ENCODE peak calls at places on chromosomes 3 and 15, in four cellular contexts. R is epithelial cell of proximal tubule; N is Peyer's patch; Y is CD8-positive, alpha-beta T cell. G is an unnamed sample.

GRCh38 chr3:27626596-27627118 is 95.5 kb downstream of the EOMES start:
- DNase-seq in R (no peak), N (no peak), Y (no peak), G (no peak)

GRCh38 chr15:52797625-52798501 is 7.7 kb upstream of the ONECUT1 start:
- DNase-seq in N (no peak), Y (no peak), R (no peak), G (no peak)

GRCh38 chr3:136336329-136337100 is 86.4 kb downstream of the PCCB start:
- DNase-seq in Y (no peak), R (no peak), N (no peak), G (no peak)

GRCh38 chr3:19155375-19155774 is 7.1 kb downstream of the KCNH8 start:
- DNase-seq in N (no peak), R (no peak), Y (no peak), G (no peak)

GRCh38 chr3:185824051-185824466 is 783 bp downstream of the IGF2BP2 start:
- DNase-seq in Y (no peak), R (no peak), N (no peak), G (no peak)

GRCh38 chr15:69522361-69522760 is 69.7 kb downstream of the RPLP1 start:
- DNase-seq in Y (no peak), R (no peak), N (no peak), G (no peak)

GRCh38 chr15:90044916-90045371 is 43.8 kb downstream of the ZNF710 start:
- DNase-seq in N (no peak), Y (no peak), R (peak), G (no peak)

GRCh38 chr3:45765956-45766355 is 30.4 kb downstream of the SLC6A20 start:
- DNase-seq in R (no peak), Y (peak), N (no peak), G (no peak)

GRCh38 chr3:63779227-63779626 is 39.9 kb upstream of the C3orf49 start:
- DNase-seq in N (no peak), R (no peak), Y (no peak), G (no peak)

GRCh38 chr3:195255571-195256501 is 15.1 kb downstream of the XXYLT1 start:
- DNase-seq in Y (no peak), R (no peak), N (no peak), G (no peak)

DNA sequence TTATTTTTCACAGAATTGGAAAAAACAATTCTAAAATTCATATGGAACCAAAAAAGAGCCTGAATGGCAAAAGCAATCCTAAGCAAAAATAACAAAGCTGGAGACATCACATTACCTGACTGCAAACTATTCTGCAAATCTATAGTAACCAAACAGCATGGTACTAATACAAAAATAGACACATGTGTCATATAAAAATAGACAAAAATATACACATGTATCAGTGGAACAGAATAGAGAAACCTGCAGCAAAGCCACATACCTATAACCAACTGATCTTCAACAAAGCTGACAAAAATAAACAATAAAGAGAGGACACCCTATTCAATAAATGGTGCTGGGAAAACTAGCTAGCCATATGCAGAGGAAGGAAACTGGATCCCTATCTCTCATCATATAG is 259.6 kb downstream of the IGSF11 start:
- DNase-seq in N (no peak), R (no peak), Y (no peak), G (no peak)
- H3K4me3 ChIP-seq in N (no peak), R (no peak), Y (no peak), G (no peak)

DNA sequence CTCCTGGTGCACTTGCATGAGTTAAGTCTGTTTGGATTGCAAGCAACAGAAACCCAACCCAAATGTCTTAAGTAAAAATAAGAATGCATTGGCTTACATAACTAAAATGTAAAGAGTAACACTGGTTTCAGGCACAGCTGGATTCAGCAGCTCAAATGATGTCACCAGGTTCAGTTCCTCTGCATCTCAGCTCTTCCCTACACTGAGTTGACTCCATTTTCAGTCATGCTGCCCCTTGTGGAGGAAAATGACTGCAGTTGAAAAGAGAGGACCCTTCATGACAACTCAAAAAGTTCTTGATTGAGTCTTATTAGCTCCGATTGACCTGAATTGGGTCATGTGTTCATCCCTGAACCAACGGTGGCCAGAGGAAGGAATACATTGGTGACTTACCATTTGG is 138.5 kb upstream of the ABI3BP start:
- DNase-seq in R (no peak), Y (no peak), N (no peak), G (peak)
- TF ChIP-seq CTCF in R (peak), Y (no peak), N (no peak), G (no peak)

DNA sequence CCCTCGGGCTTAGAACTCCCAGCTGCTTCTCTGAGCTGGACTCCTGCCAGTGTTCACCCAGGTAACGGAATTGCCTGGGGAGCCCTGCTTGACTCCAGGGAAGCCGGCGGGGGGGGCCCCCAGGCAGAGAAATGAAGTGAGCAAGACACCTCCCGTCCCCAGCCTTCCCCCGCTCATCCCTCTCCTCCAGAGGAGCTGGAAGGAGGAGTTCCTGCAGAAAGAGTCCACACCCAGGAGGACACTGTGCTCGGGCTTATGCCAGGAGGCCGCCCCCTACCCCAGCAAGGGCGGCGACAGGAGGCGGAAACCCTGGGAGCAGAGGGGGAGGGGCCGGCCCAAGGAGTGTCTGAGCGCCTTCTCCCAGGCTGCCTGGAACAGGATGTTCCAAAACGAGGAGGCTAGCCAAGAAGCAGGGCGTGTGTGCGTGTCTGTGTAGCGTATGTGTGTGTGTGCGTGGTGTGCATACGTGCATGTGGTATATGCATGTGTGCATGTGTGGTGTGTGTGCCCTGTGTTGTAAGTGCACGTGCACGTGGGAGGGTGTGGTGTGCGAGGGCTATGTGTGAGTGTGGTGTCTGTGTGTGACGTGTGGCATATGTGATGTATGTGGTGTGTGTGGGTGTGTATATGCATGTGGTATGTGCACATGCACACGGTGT is 511.3 kb downstream of the SHQ1 start:
- DNase-seq in N (no peak), Y (no peak), R (no peak), G (no peak)
- H3K4me3 ChIP-seq in N (no peak), Y (no peak), R (peak), G (no peak)

GRCh38 chr3:37228734-37229133 is 54.4 kb upstream of the LRRFIP2 start:
- DNase-seq in N (no peak), Y (no peak), R (no peak), G (no peak)
- TF ChIP-seq CTCF in N (no peak), Y (no peak), R (no peak), G (no peak)

DNA sequence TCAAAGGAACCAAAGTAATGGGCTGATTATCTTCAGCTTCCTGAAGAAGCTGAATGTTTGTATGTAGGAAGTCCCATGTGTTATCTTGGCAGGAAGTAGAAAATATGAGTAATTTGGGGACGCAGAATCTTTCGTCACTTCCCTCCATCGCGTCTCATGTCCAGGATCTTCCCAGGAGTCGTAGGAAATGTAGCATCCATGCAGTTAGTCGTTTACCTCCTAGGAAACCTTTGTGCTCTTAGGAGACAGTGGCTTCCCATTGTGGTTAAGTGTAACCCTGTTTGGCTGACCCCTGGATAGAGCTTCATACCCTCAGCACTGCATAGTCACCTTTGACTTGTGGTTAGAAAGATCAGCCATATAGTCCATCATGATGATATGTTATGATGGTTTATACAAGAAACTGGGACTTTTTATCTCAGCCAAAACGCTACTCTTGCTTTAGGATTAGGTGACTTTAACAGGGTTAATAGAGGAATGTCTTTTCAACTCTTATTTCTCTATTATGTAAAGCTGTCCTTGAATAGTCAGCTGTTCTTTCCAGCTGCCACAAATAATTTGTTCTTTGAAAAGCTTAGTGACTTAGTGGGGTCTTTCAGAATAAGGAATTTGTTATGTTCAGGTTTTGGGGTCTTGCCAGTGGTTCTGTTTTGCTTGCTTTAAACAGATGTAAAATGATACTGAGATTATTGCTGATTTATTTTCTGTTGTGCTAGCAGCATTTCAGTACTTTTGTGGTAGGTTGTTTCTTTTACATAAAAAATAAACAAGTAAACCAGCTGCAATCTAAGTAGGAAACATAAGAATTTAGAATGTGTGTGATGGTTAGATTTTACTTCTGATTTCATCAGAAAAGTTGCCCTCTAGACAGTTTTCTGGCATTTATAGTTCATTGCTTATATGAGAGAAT is 92.1 kb downstream of the KLHL25 start:
- DNase-seq in N (no peak), Y (peak), R (no peak), G (no peak)
- H3K4me3 ChIP-seq in N (no peak), Y (peak), R (no peak), G (peak)

GRCh38 chr15:29018406-29018805 is 132.6 kb downstream of the APBA2 start:
- DNase-seq in Y (no peak), N (no peak), R (no peak), G (no peak)
- TF ChIP-seq CTCF in Y (no peak), N (no peak), R (peak), G (peak)

GRCh38 chr3:188084751-188085595 is 69.0 kb upstream of the LPP start:
- DNase-seq in Y (no peak), N (no peak), R (no peak), G (no peak)
- H3K4me3 ChIP-seq in Y (no peak), N (no peak), R (no peak), G (no peak)

GRCh38 chr3:21839592-21839991 is 88.6 kb upstream of the ZNF385D start:
- DNase-seq in Y (no peak), R (peak), N (no peak), G (no peak)
- TF ChIP-seq CTCF in Y (no peak), R (peak), N (no peak), G (peak)

G was measured in GM06990.